ENCODE peak calls at places on chromosomes 6 and 20, in nine cellular contexts. D is GM06990, Y is colonic mucosa, F is K562, E is OCI-LY7, L is breast epithelium, T is astrocyte of the spinal cord, U is fibroblast of lung, A is fibroblast of the aortic adventitia. I is an unnamed sample.
A peak's percentile ranks its signal among the peaks of the same experiment; 100 is the strongest.

GRCh38 chr6:166655251-166655650 is 28.2 kb upstream of the RPS6KA2 start:
- DNase-seq in U (no peak), D (no peak), T (no peak), F (no peak), E (no peak), A (no peak), L (peak; percentile 79), Y (no peak), I (no peak)

GRCh38 chr6:94622784-94623183 is 954.6 kb upstream of the MANEA start:
- DNase-seq in F (no peak), E (no peak), A (no peak), U (no peak), T (no peak), L (no peak), D (no peak), Y (no peak), I (no peak)

GRCh38 chr20:2713285-2713684 is 20.7 kb downstream of the EBF4 start:
- DNase-seq in E (peak; percentile 30), Y (no peak), U (no peak), T (no peak), D (no peak), F (peak; percentile 31), A (no peak), L (no peak), I (no peak)

GRCh38 chr20:36856196-36856595 is 19.7 kb upstream of the TLDC2 start:
- DNase-seq in F (no peak), E (no peak), A (peak; percentile 61), Y (no peak), D (no peak), L (no peak), U (peak; percentile 33), T (no peak), I (no peak)

GRCh38 chr6:156498696-156499095 is 278.5 kb upstream of the ARID1B start:
- DNase-seq in A (no peak), L (no peak), E (no peak), Y (no peak), F (no peak), U (no peak), D (no peak), T (no peak), I (no peak)

GRCh38 chr6:12958052-12958706 is 241.6 kb downstream of the PHACTR1 start:
- DNase-seq in U (no peak), Y (no peak), A (peak; percentile 27), F (no peak), D (no peak), T (peak; percentile 47), L (no peak), E (no peak), I (no peak)

GRCh38 chr6:167712332-167713087 is 114.2 kb upstream of the AFDN start:
- DNase-seq in L (no peak), E (no peak), T (no peak), U (no peak), A (no peak), Y (peak; percentile 21), D (no peak), F (no peak), I (no peak)

GRCh38 chr6:45461486-45461885 is 83.8 kb upstream of the SUPT3H start:
- DNase-seq in A (no peak), E (no peak), T (no peak), Y (no peak), L (no peak), U (no peak), D (no peak), F (no peak), I (no peak)

GRCh38 chr6:168581236-168581635 is 140.3 kb downstream of the SMOC2 start:
- DNase-seq in U (no peak), D (no peak), A (no peak), F (no peak), Y (no peak), T (no peak), E (no peak), L (no peak), I (no peak)

GRCh38 chr6:63245908-63246307 is 34.6 kb downstream of the FKBP1C start:
- DNase-seq in Y (no peak), L (no peak), D (no peak), T (no peak), U (no peak), E (no peak), F (no peak), A (no peak), I (peak; percentile 10)

GRCh38 chr6:36129889-36130671 is at the start of gene MAPK13:
- DNase-seq in L (no peak), A (peak; percentile 54), F (no peak), Y (peak; percentile 63), D (peak; percentile 55), T (no peak), E (no peak), U (no peak), I (peak; percentile 40)

GRCh38 chr6:44527191-44527960 is 139.9 kb downstream of the CDC5L start:
- DNase-seq in Y (no peak), A (no peak), L (no peak), F (no peak), E (no peak), D (no peak), T (no peak), U (no peak), I (no peak)

GRCh38 chr6:63351995-63352586 is 32.3 kb upstream of the LGSN start:
- DNase-seq in U (peak; percentile 80), F (no peak), A (peak; percentile 88), Y (no peak), L (no peak), T (peak; percentile 46), E (peak; percentile 41), D (peak; percentile 35), I (no peak)

GRCh38 chr6:29005183-29005885 is at the start of gene ZNF311:
- DNase-seq in E (no peak), L (no peak), Y (peak; percentile 70), F (peak; percentile 64), U (peak; percentile 81), D (no peak), T (peak; percentile 64), A (peak; percentile 64), I (no peak)

GRCh38 chr20:32149566-32150170 is 40.2 kb downstream of the TM9SF4 start:
- DNase-seq in E (no peak), U (no peak), T (no peak), F (no peak), D (no peak), L (no peak), Y (no peak), A (no peak), I (no peak)

GRCh38 chr6:167401525-167402194 is 76.8 kb downstream of the TTLL2 start:
- DNase-seq in E (no peak), D (no peak), Y (peak; percentile 75), A (no peak), T (no peak), F (no peak), L (no peak), U (no peak), I (no peak)

GRCh38 chr20:21052241-21052640 is 53.9 kb downstream of the LINC00237 start:
- DNase-seq in E (no peak), A (no peak), L (no peak), D (no peak), F (no peak), U (no peak), Y (no peak), T (no peak), I (no peak)

GRCh38 chr6:89375427-89375868 is 22.9 kb upstream of the UBE2J1 start:
- DNase-seq in A (no peak), E (peak; percentile 81), Y (peak; percentile 77), T (no peak), D (peak; percentile 74), U (no peak), L (peak; percentile 67), F (no peak), I (peak; percentile 35)

GRCh38 chr6:142476446-142476845 is 174.6 kb downstream of the ADGRG6 start:
- DNase-seq in T (no peak), A (no peak), D (no peak), L (no peak), E (no peak), U (no peak), Y (no peak), F (no peak), I (no peak)

GRCh38 chr6:3808189-3808588 is 41.0 kb upstream of the FAM50B start:
- DNase-seq in U (no peak), D (no peak), Y (no peak), A (no peak), L (no peak), F (no peak), E (no peak), T (no peak), I (no peak)

GRCh38 chr6:10847684-10848083 is 9.3 kb upstream of the MAK start:
- DNase-seq in D (no peak), L (no peak), Y (no peak), A (no peak), T (peak; percentile 2), E (peak; percentile 21), F (no peak), U (no peak), I (no peak)
- TF ChIP-seq CTCF in D (peak; percentile 25), L (peak; percentile 20), Y (no peak), A (no peak), T (no peak), E (peak; percentile 77), F (peak; percentile 64), U (no peak), I (peak; percentile 8)

DNA sequence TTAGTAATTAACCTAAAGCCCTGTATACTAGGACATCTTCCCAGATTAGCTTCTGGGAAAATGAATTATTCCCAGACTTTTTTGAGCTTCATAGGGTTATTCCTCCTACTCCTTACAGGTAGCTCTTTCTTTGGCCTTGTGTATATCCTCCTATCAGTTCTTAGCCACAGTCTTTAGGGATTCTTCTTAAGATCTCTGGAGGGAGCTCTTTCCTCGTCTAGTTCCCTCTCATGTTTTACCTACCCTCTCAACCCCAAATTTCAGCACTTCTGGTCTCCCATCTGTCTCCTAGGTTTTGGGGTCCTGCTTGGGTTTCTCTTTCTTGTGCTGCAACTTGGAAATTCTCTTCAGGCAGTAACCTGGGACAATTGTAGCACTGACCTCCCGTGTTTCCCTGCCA is 46.4 kb upstream of the SLC35B3 start:
- DNase-seq in Y (no peak), E (no peak), A (peak; percentile 2), L (no peak), F (no peak), D (no peak), T (no peak), U (peak; percentile 17), I (no peak)
- TF ChIP-seq CTCF in Y (no peak), E (no peak), A (peak; percentile 17), L (no peak), F (peak; percentile 21), D (no peak), T (peak; percentile 15), U (peak; percentile 42), I (peak; percentile 20)

DNA sequence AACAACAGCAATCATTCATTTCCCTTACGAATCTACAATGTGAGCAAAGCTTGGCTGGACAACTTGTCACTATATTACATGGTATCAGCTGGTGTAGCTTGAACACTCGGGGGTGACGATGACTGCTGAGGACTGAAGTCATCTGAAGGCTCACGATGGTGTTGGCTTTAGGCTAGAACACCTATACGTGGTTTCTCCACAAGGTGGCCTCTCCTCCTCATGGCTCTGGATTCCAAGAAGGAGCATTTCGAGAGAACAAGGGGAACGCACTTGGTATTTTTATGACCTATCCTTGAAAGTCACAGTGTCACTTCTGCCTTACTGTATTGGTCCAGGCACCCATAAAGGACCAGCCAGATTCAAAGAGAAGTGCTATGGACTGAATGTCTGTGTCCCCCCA is 37.5 kb upstream of the ADGRF1 start:
- DNase-seq in U (no peak), A (no peak), F (no peak), Y (no peak), T (no peak), E (no peak), D (no peak), L (no peak), I (no peak)
- TF ChIP-seq CTCF in U (peak; percentile 4), A (peak; percentile 5), F (peak; percentile 53), Y (no peak), T (no peak), E (peak; percentile 38), D (no peak), L (no peak), I (no peak)

GRCh38 chr20:56656632-56657031 is 27.5 kb downstream of the TFAP2C start:
- DNase-seq in A (no peak), T (no peak), L (no peak), U (no peak), D (no peak), Y (no peak), F (no peak), E (no peak), I (no peak)
- TF ChIP-seq CTCF in A (no peak), T (no peak), L (no peak), U (no peak), D (no peak), Y (no peak), F (no peak), E (no peak), I (no peak)